ENCODE peak calls at places on chromosomes 13 and 19, in six cellular contexts. I is A549, L is HepG2, H is K562, A is GM12878, U is endothelial cell of umbilical vein. Y is an unnamed sample.

GRCh38 chr13:84607614-84608013 is 725.3 kb upstream of the SLITRK1 start:
- DNase-seq in L (no peak), U (no peak), I (no peak), H (no peak), A (no peak), Y (no peak)

GRCh38 chr19:37997911-37998344 is 90.9 kb downstream of the SIPA1L3 start:
- DNase-seq in U (peak), L (no peak), I (peak), A (no peak), H (no peak), Y (peak)

GRCh38 chr19:35721374-35721773 is 3.6 kb downstream of the KMT2B start:
- DNase-seq in U (no peak), H (no peak), A (no peak), I (no peak), L (no peak), Y (no peak)

GRCh38 chr19:32570081-32570785 is 10.8 kb upstream of the PDCD5 start:
- DNase-seq in L (peak), U (peak), H (peak), A (no peak), I (peak), Y (peak)

GRCh38 chr19:18157465-18158063 is 4.6 kb downstream of the PIK3R2 start:
- DNase-seq in L (no peak), A (no peak), H (no peak), U (no peak), I (no peak), Y (no peak)

GRCh38 chr19:19162495-19162894 is 7.6 kb downstream of the MEF2B start:
- DNase-seq in I (no peak), A (no peak), H (no peak), U (no peak), L (no peak), Y (no peak)

GRCh38 chr13:99796175-99796819 is 175.3 kb downstream of the ZIC5 start:
- DNase-seq in U (peak), L (peak), I (no peak), H (peak), A (no peak), Y (peak)

GRCh38 chr19:52343548-52343947 is 7.5 kb downstream of the ZNF610 start:
- DNase-seq in H (peak), L (peak), I (no peak), U (peak), A (no peak), Y (peak)

GRCh38 chr13:52001120-52001731 is 10.0 kb downstream of the ATP7B start:
- DNase-seq in H (peak), L (peak), I (peak), A (no peak), U (peak), Y (peak)

GRCh38 chr19:41531438-41532311 is 44.3 kb upstream of the CEACAM21 start:
- DNase-seq in L (no peak), U (peak), I (peak), A (no peak), H (peak), Y (peak)

GRCh38 chr13:25109341-25109740 is 13.4 kb downstream of the PABPC3 start:
- DNase-seq in H (no peak), U (no peak), L (no peak), I (no peak), A (no peak), Y (no peak)

GRCh38 chr19:38869160-38869835 is 8.8 kb downstream of the RINL start:
- DNase-seq in A (no peak), H (no peak), U (no peak), L (no peak), I (no peak), Y (peak)

GRCh38 chr19:8887364-8887763 is 55.2 kb downstream of the MBD3L1 start:
- DNase-seq in U (no peak), L (no peak), H (no peak), I (no peak), A (no peak), Y (no peak)

GRCh38 chr13:65456150-65456912 is 1773.8 kb downstream of the PCDH9 start:
- DNase-seq in U (no peak), H (no peak), A (no peak), L (no peak), I (no peak), Y (no peak)

GRCh38 chr13:45393941-45394570 is 24.1 kb downstream of the SLC25A30 start:
- DNase-seq in H (peak), A (no peak), L (peak), U (peak), I (peak), Y (peak)

GRCh38 chr13:34695063-34695462 is 247.0 kb upstream of the NBEA start:
- DNase-seq in U (no peak), A (no peak), H (no peak), I (no peak), L (no peak), Y (no peak)

GRCh38 chr19:51064534-51065220 is at the start of gene KLK13:
- DNase-seq in A (no peak), U (no peak), L (no peak), I (peak), H (peak), Y (no peak)

GRCh38 chr19:2027361-2027760 is 11.8 kb upstream of the BTBD2 start:
- DNase-seq in I (no peak), U (no peak), H (no peak), A (no peak), L (no peak), Y (peak)

GRCh38 chr19:33456076-33456844 is 65.3 kb downstream of the PEPD start:
- DNase-seq in U (no peak), A (no peak), H (no peak), L (no peak), I (no peak), Y (no peak)

GRCh38 chr13:40517486-40518311 is 148.7 kb downstream of the FOXO1 start:
- DNase-seq in U (no peak), I (no peak), A (peak), L (no peak), H (no peak), Y (no peak)

GRCh38 chr13:60431108-60431700 is 34.2 kb downstream of the TDRD3 start:
- DNase-seq in I (peak), U (peak), H (peak), A (peak), L (peak), Y (peak)

GRCh38 chr13:106610511-106610910 is 42.6 kb upstream of the ARGLU1 start:
- DNase-seq in U (no peak), I (no peak), L (no peak), A (no peak), H (no peak), Y (no peak)

GRCh38 chr19:55253264-55253663 is 5.6 kb downstream of the PPP6R1 start:
- DNase-seq in U (no peak), L (no peak), H (no peak), A (no peak), I (no peak), Y (no peak)

GRCh38 chr13:78228940-78229339 is 310.3 kb upstream of the EDNRB start:
- DNase-seq in U (no peak), L (no peak), I (no peak), A (no peak), H (no peak), Y (no peak)

GRCh38 chr19:53868892-53869804 is 1.5 kb downstream of the MYADM start:
- DNase-seq in U (peak), A (no peak), I (peak), H (peak), L (peak), Y (peak)

GRCh38 chr19:18662972-18663732 is 20.3 kb upstream of the CRTC1 start:
- DNase-seq in H (no peak), I (no peak), U (no peak), L (no peak), A (no peak), Y (no peak)

GRCh38 chr13:45447050-45447661 is 17.6 kb upstream of the COG3 start:
- DNase-seq in A (no peak), L (peak), I (no peak), U (no peak), H (no peak), Y (no peak)

GRCh38 chr19:35648017-35648961 is at the start of gene COX6B1:
- DNase-seq in I (peak), H (peak), L (peak), U (peak), A (peak), Y (peak)

GRCh38 chr19:14113762-14114414 is 3.7 kb downstream of the PRKACA start:
- DNase-seq in I (no peak), L (no peak), U (no peak), H (peak), A (no peak), Y (peak)

GRCh38 chr13:90717451-90717936 is 630.0 kb upstream of the MIR17HG start:
- DNase-seq in H (no peak), U (peak), A (no peak), I (no peak), L (no peak), Y (no peak)

GRCh38 chr19:43532571-43532961 is 422 bp upstream of the ZNF575 start:
- DNase-seq in U (no peak), L (no peak), H (no peak), I (peak), A (no peak), Y (no peak)

GRCh38 chr13:40966298-40966697 is 52.8 kb downstream of the ELF1 start:
- DNase-seq in I (no peak), U (no peak), L (no peak), A (no peak), H (no peak), Y (peak)

GRCh38 chr19:12482505-12482886 is 2.1 kb downstream of the ZNF709 start:
- DNase-seq in A (peak), H (no peak), U (no peak), L (no peak), I (no peak), Y (peak)

GRCh38 chr19:40147693-40148347 is 43.4 kb upstream of the MAP3K10 start:
- DNase-seq in I (no peak), A (no peak), H (no peak), L (no peak), U (peak), Y (peak)

GRCh38 chr19:29680447-29680846 is 15.2 kb downstream of the PLEKHF1 start:
- DNase-seq in U (no peak), H (no peak), A (no peak), I (no peak), L (no peak), Y (peak)

GRCh38 chr13:95106562-95106961 is 194.7 kb downstream of the ABCC4 start:
- DNase-seq in I (no peak), L (no peak), H (no peak), A (no peak), U (no peak), Y (no peak)

DNA sequence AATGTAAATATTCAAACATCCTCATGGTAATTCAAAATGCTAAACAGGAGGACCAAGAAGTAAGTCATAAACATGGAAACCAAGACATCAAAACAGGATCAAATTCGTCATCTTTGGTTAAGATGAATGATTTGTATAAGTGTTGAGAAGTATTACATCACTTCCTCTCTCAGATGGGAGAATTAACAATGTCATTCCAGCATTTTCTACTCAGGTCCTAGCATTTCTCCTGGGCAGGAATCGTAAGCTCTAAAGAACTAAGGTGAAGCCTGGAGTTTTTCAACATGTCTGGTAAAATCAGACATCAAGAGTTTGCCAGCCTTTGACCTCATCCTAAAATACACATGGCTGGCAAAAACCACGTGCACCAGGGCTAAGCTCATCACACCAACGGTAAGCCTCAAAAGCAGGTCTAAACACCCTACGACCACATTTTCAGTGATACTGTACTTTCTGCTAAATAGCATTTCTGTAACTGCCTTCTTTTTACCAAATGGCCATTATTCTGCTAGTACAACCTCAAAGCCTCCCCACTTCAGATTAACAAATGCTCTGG is 24.8 kb downstream of the RANBP3 start:
- DNase-seq in A (no peak), I (no peak), L (no peak), H (no peak), U (peak), Y (no peak)
- H3K4me3 ChIP-seq in A (no peak), I (no peak), L (no peak), H (no peak), U (no peak), Y (no peak)

DNA sequence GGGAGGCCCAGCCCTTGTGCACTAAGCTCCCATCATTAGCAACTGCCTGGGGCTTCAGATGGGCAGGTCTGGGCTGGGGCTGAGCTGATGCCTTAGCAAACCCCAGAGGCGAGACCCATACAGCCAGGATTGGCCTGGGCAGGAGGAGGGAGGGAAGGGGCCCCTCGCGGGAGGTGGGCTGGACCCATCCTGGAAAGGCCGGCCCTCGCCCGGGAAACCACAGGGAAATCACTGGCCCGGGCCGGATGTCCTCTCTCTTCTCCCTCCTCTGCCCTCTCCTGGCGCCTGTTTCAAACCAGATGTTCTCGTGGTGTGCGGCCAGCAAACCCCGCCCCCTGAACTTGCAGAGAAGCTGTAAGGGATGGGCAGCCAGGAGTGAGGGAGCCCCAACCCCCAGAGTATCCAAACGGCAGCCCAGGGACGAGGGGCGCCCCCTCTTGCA is 43.1 kb downstream of the TMEM255B start:
- DNase-seq in A (no peak), L (peak), I (peak), H (peak), U (no peak), Y (peak)
- TF ChIP-seq MYC in A (no peak), L (no peak), I (no peak), H (no peak), U (no peak), Y (no peak)

DNA sequence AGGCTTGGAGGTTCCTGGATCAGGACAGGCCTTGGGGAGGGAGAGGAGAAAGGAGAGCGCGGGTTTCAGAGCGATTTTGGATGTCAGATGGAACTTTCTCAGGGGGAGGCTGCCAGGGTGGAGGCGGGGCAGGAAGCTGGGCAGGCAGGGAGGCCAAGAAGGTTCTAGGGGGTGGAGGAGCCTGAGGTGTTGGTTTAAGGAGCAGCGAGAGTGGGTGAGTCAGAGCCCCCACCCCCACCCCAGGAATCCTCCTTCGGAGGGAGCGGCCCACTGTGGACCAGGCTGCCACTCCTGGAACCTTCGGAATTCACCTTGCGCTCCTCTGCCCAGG is 15.9 kb upstream of the NOP53 start:
- DNase-seq in I (peak), U (peak), L (no peak), H (peak), A (no peak), Y (peak)
- H3K4me3 ChIP-seq in I (peak), U (peak), L (peak), H (peak), A (no peak), Y (no peak)

GRCh38 chr19:49180659-49181058 is 23.1 kb downstream of the TRPM4 start:
- DNase-seq in I (no peak), H (no peak), U (no peak), L (no peak), A (no peak), Y (no peak)

GRCh38 chr19:49188626-49189200 is 31.1 kb downstream of the TRPM4 start:
- DNase-seq in U (no peak), H (peak), L (no peak), A (no peak), I (no peak), Y (no peak)

GRCh38 chr19:49186108-49186507 is 28.5 kb downstream of the TRPM4 start:
- DNase-seq in U (no peak), I (no peak), H (no peak), A (no peak), L (peak), Y (no peak)

DNA sequence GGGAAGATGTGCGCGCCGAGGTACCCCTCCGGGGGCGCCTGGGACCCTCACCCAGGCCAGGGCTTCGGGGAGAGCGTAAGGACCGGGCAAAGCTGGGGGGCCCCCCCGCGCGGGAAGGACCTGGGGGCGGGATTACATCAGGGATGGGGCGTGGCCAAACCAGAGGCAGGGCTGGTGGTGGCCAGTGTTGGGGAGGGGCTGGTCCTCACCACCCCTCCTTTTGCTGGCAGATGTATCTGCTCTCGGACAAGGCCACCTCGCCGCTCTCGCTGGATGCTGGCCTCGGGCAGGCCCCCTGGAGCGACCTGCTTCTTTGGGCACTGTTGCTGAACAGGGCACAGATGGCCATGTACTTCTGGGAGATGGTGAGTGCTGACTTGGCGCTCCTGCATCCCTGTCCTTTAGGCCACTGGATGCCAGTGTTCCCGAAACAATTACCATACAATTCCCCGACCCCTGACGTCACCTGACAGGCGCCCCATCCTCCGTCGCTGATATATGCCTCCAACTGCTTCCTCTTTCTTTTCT is 25.3 kb downstream of the TRPM4 start:
- DNase-seq in U (no peak), I (no peak), H (peak), L (no peak), A (no peak), Y (no peak)
- TF ChIP-seq MYC in U (no peak), I (no peak), H (no peak), L (no peak), A (no peak), Y (no peak)

DNA sequence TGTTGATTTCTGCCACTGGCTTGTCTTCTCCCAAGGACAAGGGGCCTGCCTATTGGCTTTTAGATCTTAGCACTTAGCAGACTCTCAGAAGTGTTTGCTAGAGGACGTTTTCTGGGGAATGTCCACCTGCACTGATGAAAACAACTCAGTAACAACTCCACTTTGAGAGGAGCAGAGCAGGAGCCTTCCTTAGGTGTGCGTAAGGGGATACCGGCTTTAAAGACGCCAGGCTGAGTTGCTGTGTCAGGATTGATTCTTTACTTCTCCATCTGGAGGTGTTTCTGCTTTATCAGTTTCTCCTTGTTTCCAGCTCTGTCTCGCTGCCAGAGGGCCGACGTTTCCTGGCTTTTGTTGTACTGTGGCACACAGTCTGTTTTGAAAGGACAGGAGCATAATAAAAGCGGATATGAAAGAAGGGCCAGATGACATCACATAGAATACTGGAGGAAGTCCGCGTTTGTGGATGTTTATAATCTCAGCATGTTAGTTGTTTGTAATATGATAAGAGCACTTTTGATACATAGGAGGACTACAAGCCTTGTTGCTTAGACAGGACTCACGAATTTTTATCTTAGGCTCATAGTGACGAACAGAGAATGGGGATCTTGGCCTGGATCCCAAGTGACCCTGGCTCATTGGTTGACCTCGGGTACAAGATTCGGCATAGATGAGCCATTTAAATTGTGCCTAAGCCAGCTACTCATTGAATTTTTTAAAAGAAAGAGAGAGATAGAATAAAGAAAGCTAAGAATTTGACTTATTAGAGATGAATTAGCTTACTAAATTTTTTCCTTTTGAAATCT is 34.6 kb downstream of the COL4A2 start:
- DNase-seq in I (no peak), A (no peak), U (peak), H (no peak), L (no peak), Y (no peak)
- H3K4me3 ChIP-seq in I (no peak), A (no peak), U (peak), H (no peak), L (no peak), Y (no peak)

DNA sequence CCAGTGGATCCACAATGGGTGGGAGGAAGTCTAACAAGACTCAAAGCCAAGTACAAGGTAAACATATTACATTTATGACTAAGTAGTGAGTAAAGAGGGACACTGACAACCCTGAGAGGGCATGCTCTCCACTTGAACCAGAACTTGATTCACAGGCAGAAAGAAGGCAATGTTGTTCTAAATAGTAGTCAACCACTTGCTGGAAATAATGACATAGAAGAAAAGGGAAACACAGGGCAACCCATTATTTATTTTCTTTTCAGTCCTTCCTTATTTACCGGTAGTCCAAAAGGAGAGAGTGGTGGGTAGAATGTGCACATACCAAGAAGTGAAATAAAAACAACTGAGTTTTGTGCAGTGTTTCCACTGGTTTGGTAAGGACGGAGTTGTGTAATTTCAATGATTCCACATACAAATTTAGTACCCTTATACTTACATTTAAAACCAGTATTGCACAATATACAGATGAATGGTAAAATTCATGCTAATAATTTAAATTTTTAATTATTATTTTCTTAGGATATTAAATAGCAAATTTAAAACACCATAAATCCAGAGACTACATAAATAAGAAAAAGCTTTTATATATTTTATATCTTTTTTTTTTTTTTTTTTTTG is 65.9 kb downstream of the ENOX1 start:
- DNase-seq in H (no peak), I (no peak), A (no peak), L (no peak), U (no peak), Y (no peak)
- TF ChIP-seq MYC in H (no peak), I (no peak), A (no peak), L (no peak), U (no peak), Y (no peak)

GRCh38 chr13:33281951-33282595 is 3.5 kb downstream of the STARD13 start:
- DNase-seq in H (no peak), U (peak), A (no peak), L (no peak), I (no peak), Y (no peak)
- H3K4me3 ChIP-seq in H (no peak), U (peak), A (no peak), L (no peak), I (no peak), Y (no peak)

GRCh38 chr13:26967119-26968038 is 204.2 kb downstream of the USP12 start:
- DNase-seq in A (no peak), I (no peak), U (no peak), H (no peak), L (no peak), Y (no peak)
- TF ChIP-seq MYC in A (no peak), I (no peak), U (no peak), H (no peak), L (no peak), Y (no peak)